ENCODE peak calls at places on chromosomes 6 and 20, in six cellular contexts. V is pulmonary artery endothelial cell, H is HTR-8/SVneo, E is NCI-H1105 treated with DMSO at 0.1 percent for 48 hours, K is activated T-cell treated with anti-CD3 and anti-CD28 coated beads for 24 hours, I is nucleus accumbens. M is an unnamed sample.
A peak's percentile ranks its signal among the peaks of the same experiment; 100 is the strongest.

GRCh38 chr6:44926556-44926955 is 401.6 kb upstream of the RUNX2 start:
- DNase-seq in I (no peak), H (no peak), E (no peak), V (no peak), K (no peak), M (no peak)

GRCh38 chr20:10649817-10650200 is 24.0 kb downstream of the JAG1 start:
- DNase-seq in E (no peak), V (no peak), K (no peak), H (no peak), I (no peak), M (no peak)

GRCh38 chr6:129635396-129636164 is 74.4 kb downstream of the ARHGAP18 start:
- DNase-seq in H (no peak), V (peak; percentile 57), E (no peak), K (no peak), I (no peak), M (no peak)

GRCh38 chr6:3506751-3507388 is 50.0 kb upstream of the SLC22A23 start:
- DNase-seq in H (no peak), E (no peak), K (no peak), I (no peak), V (no peak), M (no peak)

GRCh38 chr6:142827356-142827755 is 117.6 kb downstream of the HIVEP2 start:
- DNase-seq in I (no peak), V (peak; percentile 90), H (no peak), E (no peak), K (no peak), M (no peak)

GRCh38 chr6:123803862-123804681 is at the start of gene NKAIN2:
- DNase-seq in E (peak; percentile 96), K (no peak), H (no peak), I (peak; percentile 28), V (no peak), M (no peak)

GRCh38 chr20:62652051-62652893 is 10.0 kb downstream of the SLCO4A1 start:
- DNase-seq in K (peak; percentile 27), E (no peak), V (peak; percentile 97), H (peak; percentile 95), I (peak; percentile 42), M (peak; percentile 37)

GRCh38 chr6:167469655-167470054 is 144.8 kb downstream of the TTLL2 start:
- DNase-seq in H (no peak), K (no peak), I (no peak), V (no peak), E (no peak), M (no peak)

GRCh38 chr6:15268130-15268908 is 22.4 kb downstream of the JARID2 start:
- DNase-seq in K (no peak), V (no peak), H (no peak), I (no peak), E (no peak), M (no peak)

GRCh38 chr20:1324598-1325172 is 4.3 kb downstream of the SDCBP2 start:
- DNase-seq in I (no peak), E (no peak), K (no peak), V (no peak), H (no peak), M (no peak)

GRCh38 chr6:80163754-80164187 is 57.3 kb downstream of the BCKDHB start:
- DNase-seq in V (no peak), E (no peak), H (peak; percentile 19), K (no peak), I (no peak), M (no peak)

GRCh38 chr6:82954937-82955577 is 110.6 kb downstream of the UBE3D start:
- DNase-seq in E (no peak), I (no peak), K (no peak), H (no peak), V (no peak), M (no peak)

GRCh38 chr20:4036351-4036750 is 21.0 kb upstream of the RNF24 start:
- DNase-seq in H (no peak), V (no peak), K (no peak), E (no peak), I (no peak), M (no peak)

GRCh38 chr6:30720738-30721197 is 616 bp downstream of the TUBB start:
- DNase-seq in I (peak; percentile 16), K (no peak), H (no peak), V (no peak), E (peak; percentile 59), M (peak; percentile 63)

GRCh38 chr6:113103618-113104390 is 753.3 kb upstream of the MARCKS start:
- DNase-seq in V (peak; percentile 47), H (peak; percentile 63), I (no peak), K (no peak), E (no peak), M (no peak)